ENCODE peak calls at places on chromosomes 2 and 18, in eight cellular contexts. D is activated T-cell treated with anti-CD3 and anti-CD28 coated beads, Interleukin-2, amount 50 U/mL, for 1 hour; F is T-cell; N is stimulated activated CD4-positive, alpha-beta T cell treated with anti-CD3 and anti-CD28 coated beads, Interleukin-1b, Interleukin-23, amount 100 ng/mL, for 24 hours; O is cardiac fibroblast; I is GM19239; G is EL; L is lung. T is an unnamed sample.

GRCh38 chr2:46520108-46520507 is 40.7 kb downstream of the TMEM247 start:
- DNase-seq in F (no peak), G (no peak), I (no peak), L (no peak), D (no peak), N (no peak), O (no peak), T (no peak)

GRCh38 chr2:119694994-119695521 is 16.1 kb downstream of the TMEM177 start:
- DNase-seq in L (peak), O (peak), F (peak), G (peak), D (peak), N (no peak), I (no peak), T (no peak)

GRCh38 chr2:160324161-160324768 is 124.2 kb upstream of the ITGB6 start:
- DNase-seq in O (peak), L (peak), I (no peak), N (no peak), G (peak), F (peak), D (peak), T (no peak)

GRCh38 chr2:95010697-95011096 is 14.8 kb upstream of the MAL start:
- DNase-seq in L (no peak), G (no peak), O (no peak), N (no peak), D (no peak), F (no peak), I (no peak), T (no peak)

GRCh38 chr2:174965992-174966789 is 39.0 kb downstream of the CHN1 start:
- DNase-seq in D (no peak), I (no peak), O (peak), F (no peak), N (no peak), G (no peak), L (no peak), T (no peak)

GRCh38 chr18:50475538-50476193 is 84.2 kb upstream of the MAPK4 start:
- DNase-seq in I (no peak), F (no peak), N (no peak), D (no peak), O (no peak), G (no peak), L (no peak), T (no peak)

GRCh38 chr2:118698564-118698963 is 148.9 kb downstream of the EN1 start:
- DNase-seq in I (no peak), L (no peak), F (no peak), G (no peak), D (no peak), O (no peak), N (no peak), T (no peak)

GRCh38 chr2:141329949-141330348 is 800.9 kb downstream of the LRP1B start:
- DNase-seq in I (no peak), D (no peak), G (peak), O (peak), N (no peak), L (no peak), F (no peak), T (no peak)

GRCh38 chr2:200788129-200788718 is 23.5 kb upstream of the BZW1 start:
- DNase-seq in F (no peak), N (no peak), L (no peak), G (peak), D (no peak), O (peak), I (no peak), T (no peak)

GRCh38 chr2:231378028-231378722 is 17.3 kb upstream of the B3GNT7 start:
- DNase-seq in O (no peak), L (no peak), D (no peak), N (no peak), F (no peak), G (no peak), I (no peak), T (no peak)

T was measured in lower leg skin.